ENCODE peak calls at places on chromosomes 13 and 19, in four cellular contexts. H is GM12878, E is H1, B is HepG2. Q is an unnamed sample.

GRCh38 chr13:35957174-35957867 is 173.9 kb downstream of the DCLK1 start:
- DNase-seq in H (no peak), E (no peak), B (no peak), Q (no peak)

GRCh38 chr13:39522329-39522728 is 80.7 kb downstream of the LHFPL6 start:
- DNase-seq in H (no peak), E (no peak), B (no peak), Q (no peak)

GRCh38 chr19:23718802-23719201 is 31.8 kb upstream of the ZNF675 start:
- DNase-seq in H (no peak), E (no peak), B (no peak), Q (peak; percentile 30)

GRCh38 chr13:101343128-101343787 is 73.0 kb downstream of the NALCN start:
- DNase-seq in H (no peak), E (no peak), B (no peak), Q (no peak)

GRCh38 chr13:97300871-97301270 is 78.7 kb downstream of the MBNL2 start:
- DNase-seq in H (no peak), E (no peak), B (no peak), Q (no peak)

GRCh38 chr19:42121036-42121621 is 11.1 kb downstream of the POU2F2 start:
- DNase-seq in H (no peak), E (no peak), B (no peak), Q (no peak)

GRCh38 chr19:40269216-40269940 is 15.8 kb downstream of the AKT2 start:
- DNase-seq in H (no peak), E (no peak), B (no peak), Q (no peak)

GRCh38 chr13:30395192-30396158 is 26.8 kb upstream of the UBE2L5 start:
- DNase-seq in H (peak; percentile 60), E (no peak), B (peak; percentile 97), Q (peak; percentile 9)

GRCh38 chr19:13621413-13621812 is 115.1 kb upstream of the CACNA1A start:
- DNase-seq in H (no peak), E (peak; percentile 80), B (no peak), Q (peak; percentile 89)

GRCh38 chr13:94711561-94712286 is 621 bp downstream of the SOX21 start:
- DNase-seq in H (no peak), E (no peak), B (no peak), Q (no peak)

GRCh38 chr19:6164906-6165531 is 29.6 kb downstream of the ACSBG2 start:
- DNase-seq in H (no peak), E (no peak), B (no peak), Q (no peak)

GRCh38 chr19:29673451-29674371 is 8.4 kb downstream of the PLEKHF1 start:
- DNase-seq in H (no peak), E (no peak), B (no peak), Q (no peak)

GRCh38 chr19:42054205-42054604 is 15.8 kb downstream of the GRIK5 start:
- DNase-seq in H (no peak), E (no peak), B (no peak), Q (no peak)

GRCh38 chr13:32309312-32309711 is 5.9 kb downstream of the ZAR1L start:
- DNase-seq in H (no peak), E (no peak), B (no peak), Q (no peak)

GRCh38 chr13:42420304-42420703 is 148.4 kb downstream of the AKAP11 start:
- DNase-seq in H (peak; percentile 68), E (no peak), B (no peak), Q (no peak)

GRCh38 chr13:98189841-98190505 is 12.9 kb upstream of the RNF113B start:
- DNase-seq in H (no peak), E (no peak), B (peak; percentile 25), Q (no peak)

GRCh38 chr13:62171697-62172096 is 756.0 kb upstream of the PCDH20 start:
- DNase-seq in H (no peak), E (no peak), B (no peak), Q (no peak)

GRCh38 chr13:72495681-72496080 is 231.7 kb downstream of the MZT1 start:
- DNase-seq in H (no peak), E (no peak), B (no peak), Q (no peak)

GRCh38 chr13:32905063-32905863 is 111.0 kb upstream of the KL start:
- DNase-seq in H (peak; percentile 78), E (no peak), B (no peak), Q (no peak)

GRCh38 chr19:1113278-1113985 is 9.6 kb downstream of the GPX4 start:
- DNase-seq in H (peak; percentile 24), E (peak; percentile 80), B (peak; percentile 89), Q (no peak)

GRCh38 chr13:97028441-97029299 is 34.4 kb upstream of the OXGR1 start:
- DNase-seq in H (no peak), E (no peak), B (peak; percentile 9), Q (peak; percentile 32)

GRCh38 chr19:10544242-10544752 is 593 bp downstream of the ATG4D start:
- DNase-seq in H (no peak), E (no peak), B (no peak), Q (no peak)

GRCh38 chr19:29404951-29405727 is 120.7 kb upstream of the VSTM2B start:
- DNase-seq in H (no peak), E (peak; percentile 38), B (no peak), Q (peak; percentile 11)

DNA sequence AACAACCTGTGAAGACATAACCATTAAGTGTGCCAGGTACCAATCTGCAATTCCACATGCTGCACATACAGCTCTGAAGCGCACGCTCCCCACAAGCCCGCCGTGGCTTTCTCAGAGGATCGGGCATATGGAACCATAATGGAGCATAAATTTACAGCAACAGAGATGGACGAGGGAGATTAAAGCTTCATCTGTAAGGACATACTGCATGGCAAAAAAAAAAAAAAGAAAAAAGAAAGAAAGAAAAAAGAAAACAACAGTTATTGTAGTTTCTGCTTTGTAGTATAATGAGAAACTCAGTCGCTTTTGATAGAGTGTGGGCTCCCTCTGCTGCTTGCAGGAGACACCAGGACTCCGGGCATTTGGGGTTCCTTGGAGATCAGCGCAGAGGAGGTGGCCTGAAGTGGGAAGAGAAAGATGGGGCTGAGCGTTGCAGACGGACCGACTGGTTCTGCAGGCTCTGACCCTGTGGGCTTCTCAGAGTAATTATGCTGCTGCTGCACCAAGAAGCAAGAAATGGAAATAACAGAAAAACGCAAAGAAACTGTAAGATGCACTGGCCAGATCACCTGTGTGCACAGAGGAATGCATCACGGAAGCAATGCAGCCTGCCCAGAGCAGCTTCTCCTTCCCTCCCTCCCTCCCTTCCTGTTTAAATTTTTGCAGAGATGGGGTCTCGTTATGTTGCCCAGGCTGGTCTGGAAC is 10.8 kb upstream of the PDCD5 start:
- DNase-seq in H (no peak), E (no peak), B (peak; percentile 62), Q (no peak)
- TF ChIP-seq SUZ12 in H (no peak), E (no peak), B (no peak), Q (no peak)

GRCh38 chr13:99329477-99329876 is 22.3 kb upstream of the GPR183 start:
- DNase-seq in H (no peak), E (no peak), B (no peak), Q (no peak)
- H3K9ac ChIP-seq in H (no peak overlapping the region), E (no peak overlapping the region), B (no peak overlapping the region), Q (no peak overlapping the region)

GRCh38 chr13:20824762-20825161 is 51.0 kb upstream of the EEF1AKMT1 start:
- DNase-seq in H (no peak), E (no peak), B (no peak), Q (no peak)

GRCh38 chr13:20826301-20826700 is 52.5 kb upstream of the EEF1AKMT1 start:
- DNase-seq in H (no peak), E (no peak), B (no peak), Q (no peak)

GRCh38 chr13:20825476-20825875 is 51.7 kb upstream of the EEF1AKMT1 start:
- DNase-seq in H (no peak), E (no peak), B (no peak), Q (no peak)

GRCh38 chr13:20822406-20822805 is 48.6 kb upstream of the EEF1AKMT1 start:
- DNase-seq in H (no peak), E (no peak), B (no peak), Q (no peak)

GRCh38 chr13:20823071-20823470 is 49.3 kb upstream of the EEF1AKMT1 start:
- DNase-seq in H (no peak), E (no peak), B (no peak), Q (no peak)
- TF ChIP-seq SUZ12 in H (no peak), E (no peak), B (no peak), Q (no peak)

GRCh38 chr13:110913322-110913721 is 1.5 kb downstream of the ANKRD10 start:
- DNase-seq in H (no peak), E (no peak), B (peak; percentile 28), Q (no peak)

GRCh38 chr13:110914293-110915056 is 394 bp downstream of the ANKRD10 start:
- DNase-seq in H (no peak), E (no peak), B (peak; percentile 58), Q (peak; percentile 35)

GRCh38 chr13:110911880-110912279 is 3.0 kb downstream of the ANKRD10 start:
- DNase-seq in H (no peak), E (no peak), B (no peak), Q (no peak)

GRCh38 chr13:110913911-110914292 is 967 bp downstream of the ANKRD10 start:
- DNase-seq in H (no peak), E (no peak), B (no peak), Q (no peak)

GRCh38 chr13:110912651-110913051 is 2.2 kb downstream of the ANKRD10 start:
- DNase-seq in H (no peak), E (no peak), B (peak; percentile 54), Q (no peak)
- H3K9ac ChIP-seq in H (peak overlapping the region; percentile 95), E (peak overlapping the region; percentile 22), B (peak overlapping the region; percentile 100), Q (peak overlapping the region; percentile 100)

DNA sequence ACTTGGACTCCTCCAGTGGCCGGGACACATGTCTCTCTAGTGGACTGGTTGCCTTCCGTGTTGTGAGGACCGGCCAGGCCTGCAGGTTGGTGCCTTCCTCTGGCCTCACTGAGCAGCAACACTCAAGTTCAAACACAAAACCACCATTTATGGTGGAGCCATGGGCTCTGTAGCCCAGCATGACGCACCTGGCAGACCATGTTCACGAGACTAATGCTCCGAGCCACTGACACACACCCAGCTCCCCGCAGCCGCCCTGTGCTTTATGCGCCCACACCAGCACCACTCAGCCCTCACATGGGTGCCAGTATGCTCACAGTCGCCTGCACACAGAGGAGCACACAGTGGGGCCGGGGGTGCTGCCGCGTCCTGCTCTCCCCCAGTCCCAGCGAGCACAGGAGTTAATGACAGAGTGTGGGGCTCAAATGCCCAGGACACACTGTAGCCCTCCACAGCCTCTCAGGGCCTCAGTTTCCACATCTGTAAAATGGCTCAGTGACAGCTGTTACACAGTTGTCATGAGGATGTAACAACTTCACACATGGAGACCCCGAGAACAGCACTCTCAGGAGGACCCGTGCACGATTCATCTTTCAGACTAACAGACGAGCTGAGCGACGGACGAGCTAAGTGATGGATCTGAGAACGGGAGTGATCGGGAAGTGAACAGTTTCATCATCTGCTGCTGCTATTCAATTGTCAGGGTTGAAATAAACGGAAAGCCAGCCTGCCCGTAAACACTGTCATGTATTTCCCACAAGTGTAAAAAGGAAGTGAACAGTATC is 7.8 kb downstream of the GAS6 start:
- DNase-seq in H (no peak), E (no peak), B (no peak), Q (no peak)
- TF ChIP-seq SUZ12 in H (no peak), E (no peak), B (no peak), Q (no peak)

GRCh38 chr13:48142437-48142836 is 47.5 kb upstream of the MED4 start:
- DNase-seq in H (peak; percentile 56), E (no peak), B (no peak), Q (no peak)
- H3K9ac ChIP-seq in H (no peak overlapping the region), E (no peak overlapping the region), B (no peak overlapping the region), Q (no peak overlapping the region)

Q was measured in NT2/D1.